ENCODE peak calls at places on chromosome 9, in four cellular contexts. R, E, O and T are unnamed samples.

GRCh38 chr9:77811832-77812231 is 163.7 kb upstream of the GNA14 start:
- DNase-seq in R (no peak), E (no peak), O (no peak), T (no peak)

GRCh38 chr9:129359871-129360536 is 181.9 kb upstream of the IER5L start:
- DNase-seq in R (peak; percentile 27), E (no peak), O (no peak), T (no peak)

GRCh38 chr9:92350740-92351133 is 25.0 kb downstream of the CENPP start:
- DNase-seq in R (no peak), E (no peak), O (no peak), T (no peak)

GRCh38 chr9:69326261-69326660 is 1.2 kb downstream of the ENTREP1 start:
- DNase-seq in R (no peak), E (no peak), O (no peak), T (no peak)

GRCh38 chr9:13823021-13823420 is 490.9 kb downstream of the NFIB start:
- DNase-seq in R (no peak), E (no peak), O (no peak), T (no peak)

GRCh38 chr9:99356512-99356971 is 134.5 kb downstream of the SEC61B start:
- DNase-seq in R (no peak), E (no peak), O (no peak), T (no peak)

GRCh38 chr9:131722260-131722659 is 17.6 kb downstream of the RAPGEF1 start:
- DNase-seq in R (peak; percentile 38), E (no peak), O (no peak), T (no peak)

GRCh38 chr9:96674914-96675538 is 19.9 kb upstream of the PRXL2C start:
- DNase-seq in R (no peak), E (no peak), O (no peak), T (no peak)

GRCh38 chr9:124038239-124038638 is 26.7 kb downstream of the LHX2 start:
- DNase-seq in R (no peak), E (no peak), O (no peak), T (no peak)

GRCh38 chr9:130696139-130696650 is 2.6 kb downstream of the EXOSC2 start:
- DNase-seq in R (no peak), E (no peak), O (no peak), T (no peak)

GRCh38 chr9:36163840-36164175 is 5.4 kb upstream of the CCIN start:
- DNase-seq in R (no peak), E (no peak), O (no peak), T (no peak)

GRCh38 chr9:69130456-69131441 is 43.3 kb upstream of the TJP2 start:
- DNase-seq in R (no peak), E (peak; percentile 63), O (no peak), T (no peak)

GRCh38 chr9:111301195-111301594 is 28.8 kb downstream of the OR2K2 start:
- DNase-seq in R (peak; percentile 7), E (peak; percentile 59), O (no peak), T (no peak)

GRCh38 chr9:34651876-34652602 is at the start of gene IL11RA:
- DNase-seq in R (peak; percentile 88), E (peak; percentile 73), O (peak; percentile 91), T (peak; percentile 94)

GRCh38 chr9:114174557-114174875 is 19.2 kb downstream of the COL27A1 start:
- DNase-seq in R (no peak), E (no peak), O (no peak), T (no peak)

GRCh38 chr9:98795970-98796363 is 388 bp downstream of the ANKS6 start:
- DNase-seq in R (peak; percentile 69), E (no peak), O (no peak), T (peak; percentile 55)

GRCh38 chr9:69573666-69574456 is 98.3 kb downstream of the APBA1 start:
- DNase-seq in R (no peak), E (no peak), O (no peak), T (no peak)

GRCh38 chr9:27539479-27540441 is 10.1 kb upstream of the MOB3B start:
- DNase-seq in R (peak; percentile 4), E (peak; percentile 68), O (no peak), T (no peak)

GRCh38 chr9:7935666-7936065 is 136.1 kb upstream of the DMAC1 start:
- DNase-seq in R (no peak), E (no peak), O (no peak), T (no peak)

GRCh38 chr9:112288029-112288428 is 45.4 kb downstream of the PTBP3 start:
- DNase-seq in R (peak; percentile 4), E (no peak), O (no peak), T (no peak)